ENCODE peak calls at places on chromosomes 16 and 17, in seven cellular contexts. X is neuronal stem cell, R is mesenchymal stem cell, Y is IMR-90, M is H9, E is H1, C is trophoblast cell. L is an unnamed sample.

GRCh38 chr17:37147301-37147812 is 198.6 kb downstream of the AATF start:
- DNase-seq in R (no peak), M (no peak), E (no peak), Y (peak; percentile 33), C (no peak), X (no peak), L (no peak)

GRCh38 chr17:31321481-31321880 is at the start of gene EVI2A:
- DNase-seq in C (peak; percentile 34), R (peak; percentile 92), X (no peak), Y (peak; percentile 88), M (no peak), E (no peak), L (peak; percentile 7)

GRCh38 chr16:88686439-88687253 is at the start of gene SNAI3:
- DNase-seq in C (peak; percentile 69), X (peak; percentile 85), R (peak; percentile 65), E (peak; percentile 23), Y (peak; percentile 24), M (peak; percentile 92), L (peak; percentile 75)

GRCh38 chr16:5042574-5043171 is 8.9 kb upstream of the NAGPA start:
- DNase-seq in C (no peak), X (no peak), R (peak; percentile 43), Y (peak; percentile 60), E (no peak), M (no peak), L (peak; percentile 57)

GRCh38 chr17:58527949-58528348 is 13.5 kb upstream of the MTMR4 start:
- DNase-seq in R (peak; percentile 63), Y (peak; percentile 46), C (no peak), E (no peak), M (no peak), X (no peak), L (peak; percentile 67)

GRCh38 chr17:17044846-17045561 is 2.7 kb downstream of the MPRIP start:
- DNase-seq in E (no peak), Y (peak; percentile 79), X (no peak), R (peak; percentile 92), M (peak; percentile 61), C (peak; percentile 31), L (peak; percentile 80)

GRCh38 chr17:58272367-58273280 is 8.1 kb downstream of the MPO start:
- DNase-seq in C (no peak), R (no peak), X (no peak), E (no peak), Y (no peak), M (no peak), L (no peak)

GRCh38 chr16:30122621-30123160 is 329 bp downstream of the MAPK3 start:
- DNase-seq in R (peak; percentile 18), C (peak; percentile 29), M (no peak), Y (no peak), X (no peak), E (no peak), L (no peak)

GRCh38 chr16:13168091-13168572 is 266.7 kb downstream of the SHISA9 start:
- DNase-seq in M (peak; percentile 67), R (no peak), C (no peak), Y (no peak), E (no peak), X (no peak), L (peak; percentile 92)

DNA sequence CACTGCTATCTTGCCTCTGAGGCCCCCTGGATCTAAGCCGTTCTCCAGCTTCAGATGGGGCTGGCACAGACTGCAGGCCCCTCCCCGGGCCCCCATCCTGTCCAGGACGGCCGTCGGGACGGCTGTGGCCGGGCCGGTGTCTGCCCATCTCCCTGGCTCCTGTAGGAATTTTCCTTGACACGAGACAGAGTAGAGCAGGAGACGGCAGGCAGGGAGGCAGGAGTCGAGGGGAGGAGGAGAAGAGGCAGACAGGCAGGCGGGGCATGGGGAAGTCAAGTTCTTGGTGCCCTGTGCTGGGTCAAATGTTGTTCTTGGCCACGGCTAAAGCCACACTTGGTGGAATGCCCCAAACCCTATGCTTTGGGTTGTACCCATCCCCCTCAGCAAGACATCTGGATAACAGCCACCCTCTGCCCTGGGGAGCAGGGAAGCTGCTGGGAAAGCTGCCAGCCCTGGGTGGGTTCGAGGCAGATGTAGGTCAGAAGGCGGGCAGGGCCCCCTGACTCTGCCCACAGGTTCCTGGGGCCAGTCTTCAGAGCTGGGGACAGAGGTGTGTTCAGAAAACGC is 4.0 kb downstream of the C1QTNF1 start:
- DNase-seq in R (no peak), X (no peak), M (no peak), E (no peak), Y (no peak), C (no peak), L (no peak)
- H3K4ac ChIP-seq in R (no peak overlapping the region), X (no peak overlapping the region), M (no peak overlapping the region), E (no peak overlapping the region), Y (peak overlapping the region; percentile 82), C (no peak overlapping the region), L (no peak overlapping the region)

DNA sequence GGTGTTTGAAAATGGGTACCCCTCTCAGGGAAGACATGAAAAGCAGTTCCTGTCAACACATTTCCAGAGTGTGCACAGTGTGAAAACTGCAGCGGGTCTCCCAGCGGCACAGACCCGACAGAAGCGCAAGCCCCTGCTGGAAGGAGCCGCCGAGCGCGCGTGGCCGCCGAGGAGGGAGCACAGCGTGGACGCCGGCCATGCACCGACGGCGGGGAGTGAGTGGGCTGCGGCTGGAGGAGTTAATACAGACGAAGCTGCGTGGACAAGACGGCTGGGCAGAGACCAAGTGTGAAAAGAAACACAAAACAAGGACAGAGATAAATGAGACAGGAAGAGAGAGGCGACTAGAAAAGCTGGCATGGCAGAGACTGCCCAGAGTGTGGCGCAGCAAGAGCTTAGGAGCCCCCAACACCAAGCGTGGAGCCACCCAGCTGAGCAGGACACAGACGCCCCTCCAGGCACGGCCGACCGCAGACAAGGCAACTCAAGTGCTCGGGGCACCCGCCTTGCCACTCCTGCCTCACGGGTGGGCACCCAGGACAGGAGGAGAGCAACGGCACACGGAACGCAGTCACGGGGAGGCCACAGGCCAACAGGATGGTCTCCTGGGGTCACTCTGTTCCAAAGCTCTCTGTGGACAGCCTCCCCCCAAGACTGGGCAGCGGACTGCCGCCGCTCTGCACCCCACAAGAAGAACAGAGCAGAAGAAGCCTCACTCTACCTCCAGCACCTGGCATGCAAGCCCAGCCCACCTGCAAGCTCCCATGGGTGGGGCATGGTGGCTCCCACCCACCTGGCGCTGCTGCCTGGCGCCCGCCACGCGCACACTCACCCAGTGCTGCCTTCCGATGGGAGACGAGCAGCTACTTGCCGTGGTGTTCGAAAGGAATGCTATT is 16.6 kb downstream of the SLC16A3 start:
- DNase-seq in Y (no peak), R (no peak), M (peak; percentile 35), E (no peak), X (no peak), C (peak; percentile 23), L (no peak)
- H3K4me1 ChIP-seq in Y (peaks cover 27% of the 10 kb centered on the region), R (peaks cover 54% of the 10 kb centered on the region), M (no peaks in the 10 kb centered on the region), E (no peaks in the 10 kb centered on the region), X (no peaks in the 10 kb centered on the region), C (peaks cover 3% of the 10 kb centered on the region), L (no peaks in the 10 kb centered on the region)

GRCh38 chr17:27888945-27889344 is 4.2 kb downstream of the LYRM9 start:
- DNase-seq in Y (peak; percentile 4), X (peak; percentile 64), C (peak; percentile 94), R (peak; percentile 18), E (peak; percentile 53), M (peak; percentile 87), L (peak; percentile 96)

GRCh38 chr17:27892542-27892865 is 661 bp downstream of the LYRM9 start:
- DNase-seq in M (no peak), Y (no peak), X (no peak), C (no peak), E (no peak), R (no peak), L (no peak)

GRCh38 chr17:27889711-27890251 is 3.4 kb downstream of the LYRM9 start:
- DNase-seq in Y (no peak), M (no peak), C (no peak), R (no peak), X (no peak), E (no peak), L (no peak)

GRCh38 chr17:27891841-27892240 is 1.3 kb downstream of the LYRM9 start:
- DNase-seq in R (no peak), X (no peak), C (no peak), E (no peak), M (no peak), Y (no peak), L (no peak)

GRCh38 chr17:27888072-27888471 is 5.1 kb downstream of the LYRM9 start:
- DNase-seq in C (no peak), Y (no peak), M (no peak), R (no peak), X (no peak), E (no peak), L (no peak)
- H3K4ac ChIP-seq in C (no peak overlapping the region), Y (no peak overlapping the region), M (no peak overlapping the region), R (no peak overlapping the region), X (no peak overlapping the region), E (peak overlapping the region; percentile 45), L (no peak overlapping the region)

GRCh38 chr16:50517450-50518252 is 30.5 kb upstream of the NKD1 start:
- DNase-seq in R (no peak), E (no peak), C (no peak), M (peak; percentile 12), X (no peak), Y (no peak), L (no peak)

GRCh38 chr16:50519602-50520001 is 28.6 kb upstream of the NKD1 start:
- DNase-seq in X (no peak), E (no peak), Y (no peak), C (no peak), M (no peak), R (no peak), L (no peak)

GRCh38 chr16:50520451-50521245 is 27.5 kb upstream of the NKD1 start:
- DNase-seq in Y (no peak), R (no peak), E (no peak), M (peak; percentile 14), X (no peak), C (no peak), L (no peak)

GRCh38 chr16:50516890-50517289 is 31.3 kb upstream of the NKD1 start:
- DNase-seq in R (no peak), M (no peak), C (no peak), E (no peak), Y (no peak), X (no peak), L (no peak)

DNA sequence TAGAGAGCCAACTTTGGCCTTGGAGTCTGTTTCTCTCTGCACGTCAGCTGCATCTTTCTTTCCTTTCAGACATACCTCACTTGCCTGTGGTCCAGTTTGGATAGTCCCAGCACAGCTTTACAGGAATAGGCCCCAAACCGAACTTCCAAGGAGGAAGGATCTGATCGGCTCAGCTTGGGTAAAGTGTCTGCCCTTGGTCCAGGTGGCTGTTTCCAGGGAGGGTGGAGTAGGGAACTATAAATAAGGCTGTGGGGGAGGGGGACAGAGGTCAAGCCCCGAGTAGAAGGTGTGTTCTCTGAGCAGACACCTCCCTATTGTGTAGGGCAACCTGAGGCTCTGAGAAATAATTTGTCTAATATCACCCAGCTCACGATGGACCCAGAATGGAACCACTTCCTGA is 29.2 kb upstream of the NKD1 start:
- DNase-seq in R (no peak), E (no peak), C (no peak), Y (no peak), M (peak; percentile 4), X (no peak), L (no peak)
- H3K4me1 ChIP-seq in R (no peaks in the 10 kb centered on the region), E (no peaks in the 10 kb centered on the region), C (no peaks in the 10 kb centered on the region), Y (no peaks in the 10 kb centered on the region), M (no peaks in the 10 kb centered on the region), X (no peaks in the 10 kb centered on the region), L (peaks cover 5% of the 10 kb centered on the region)